ENCODE peak calls at places on chromosomes 2 and 18, in eight cellular contexts. W, S, A, D, U, C, H and K are unnamed samples.

GRCh38 chr2:167318581-167318980 is 430.3 kb downstream of the XIRP2 start:
- DNase-seq in W (no peak), S (no peak), A (no peak), D (no peak), U (no peak), C (no peak), H (no peak), K (no peak)

GRCh38 chr2:27351802-27352598 is 4.6 kb downstream of the GTF3C2 start:
- DNase-seq in W (no peak), S (no peak), A (no peak), D (no peak), U (no peak), C (no peak), H (no peak), K (no peak)

GRCh38 chr2:79862756-79863155 is 349.9 kb downstream of the CTNNA2 start:
- DNase-seq in W (no peak), S (no peak), A (no peak), D (no peak), U (no peak), C (no peak), H (no peak), K (no peak)

GRCh38 chr18:35205199-35205712 is 35.6 kb upstream of the ZNF397 start:
- DNase-seq in W (no peak), S (no peak), A (no peak), D (no peak), U (no peak), C (no peak), H (no peak), K (no peak)

GRCh38 chr2:132632000-132632649 is 37.9 kb downstream of the LYPD1 start:
- DNase-seq in W (no peak), S (no peak), A (no peak), D (no peak), U (peak), C (no peak), H (no peak), K (no peak)

GRCh38 chr18:32289480-32290075 is 99.7 kb downstream of the MEP1B start:
- DNase-seq in W (peak), S (peak), A (no peak), D (peak), U (peak), C (peak), H (peak), K (peak)

GRCh38 chr2:235745597-235745996 is 251.8 kb downstream of the AGAP1 start:
- DNase-seq in W (no peak), S (no peak), A (no peak), D (peak), U (peak), C (no peak), H (no peak), K (no peak)

GRCh38 chr2:120858764-120859525 is 123.3 kb downstream of the GLI2 start:
- DNase-seq in W (no peak), S (no peak), A (no peak), D (no peak), U (no peak), C (no peak), H (no peak), K (no peak)

GRCh38 chr18:55185391-55185790 is 226.1 kb upstream of the CCDC68 start:
- DNase-seq in W (no peak), S (no peak), A (no peak), D (peak), U (peak), C (no peak), H (no peak), K (no peak)

GRCh38 chr2:96540136-96540535 is 3.6 kb downstream of the ARID5A start:
- DNase-seq in W (no peak), S (no peak), A (no peak), D (peak), U (peak), C (no peak), H (no peak), K (no peak)

GRCh38 chr2:237130562-237131421 is 45.1 kb downstream of the COPS8 start:
- DNase-seq in W (no peak), S (no peak), A (no peak), D (no peak), U (no peak), C (no peak), H (no peak), K (no peak)

GRCh38 chr2:30776831-30777652 is 30.2 kb downstream of the CAPN13 start:
- DNase-seq in W (no peak), S (no peak), A (no peak), D (no peak), U (no peak), C (no peak), H (no peak), K (no peak)

GRCh38 chr2:239710953-239711861 is 310.4 kb upstream of the HDAC4 start:
- DNase-seq in W (no peak), S (no peak), A (no peak), D (no peak), U (no peak), C (no peak), H (no peak), K (no peak)

GRCh38 chr2:120470041-120470716 is 124.2 kb downstream of the INHBB start:
- DNase-seq in W (no peak), S (peak), A (peak), D (peak), U (peak), C (no peak), H (peak), K (peak)

GRCh38 chr2:241070811-241071676 is 31.0 kb downstream of the MTERF4 start:
- DNase-seq in W (no peak), S (no peak), A (no peak), D (no peak), U (no peak), C (no peak), H (no peak), K (no peak)

GRCh38 chr2:217551229-217551909 is 451.4 kb downstream of the TNS1 start:
- DNase-seq in W (no peak), S (peak), A (no peak), D (no peak), U (no peak), C (peak), H (no peak), K (no peak)

GRCh38 chr18:34794346-34794745 is 84.2 kb downstream of the DTNA start:
- DNase-seq in W (no peak), S (no peak), A (no peak), D (no peak), U (no peak), C (no peak), H (no peak), K (no peak)

GRCh38 chr2:80651435-80651834 is 346.9 kb upstream of the LRRTM1 start:
- DNase-seq in W (no peak), S (no peak), A (no peak), D (no peak), U (no peak), C (no peak), H (no peak), K (no peak)

GRCh38 chr2:173612354-173612753 is 257.7 kb downstream of the CDCA7 start:
- DNase-seq in W (no peak), S (no peak), A (no peak), D (no peak), U (no peak), C (no peak), H (no peak), K (no peak)

GRCh38 chr2:96891591-96892333 is 21.9 kb upstream of the SEMA4C start:
- DNase-seq in W (no peak), S (no peak), A (no peak), D (no peak), U (no peak), C (peak), H (no peak), K (no peak)

GRCh38 chr2:96118698-96119388 is 2.5 kb upstream of the ADRA2B start:
- DNase-seq in W (no peak), S (no peak), A (no peak), D (no peak), U (no peak), C (no peak), H (no peak), K (no peak)

GRCh38 chr2:127628767-127629614 is 17.0 kb upstream of the GPR17 start:
- DNase-seq in W (no peak), S (no peak), A (no peak), D (no peak), U (no peak), C (no peak), H (no peak), K (no peak)

GRCh38 chr18:70641156-70641775 is 352.4 kb downstream of the SOCS6 start:
- DNase-seq in W (no peak), S (no peak), A (no peak), D (no peak), U (no peak), C (no peak), H (no peak), K (no peak)

GRCh38 chr2:38740851-38741541 is 10.2 kb downstream of the SRSF7 start:
- DNase-seq in W (no peak), S (no peak), A (no peak), D (peak), U (peak), C (peak), H (no peak), K (no peak)

GRCh38 chr2:238720232-238720672 is 127.6 kb upstream of the TWIST2 start:
- DNase-seq in W (peak), S (no peak), A (peak), D (peak), U (peak), C (no peak), H (peak), K (peak)

GRCh38 chr2:99337931-99338580 is 867 bp downstream of the EIF5B start:
- DNase-seq in W (peak), S (no peak), A (no peak), D (peak), U (peak), C (peak), H (no peak), K (no peak)

GRCh38 chr18:79548077-79548450 is 131.5 kb upstream of the CTDP1 start:
- DNase-seq in W (no peak), S (no peak), A (no peak), D (no peak), U (no peak), C (no peak), H (no peak), K (no peak)

GRCh38 chr2:17611036-17611435 is 70.5 kb downstream of the VSNL1 start:
- DNase-seq in W (no peak), S (no peak), A (no peak), D (no peak), U (no peak), C (no peak), H (no peak), K (no peak)

GRCh38 chr2:140565756-140566155 is 1565.1 kb downstream of the LRP1B start:
- DNase-seq in W (no peak), S (no peak), A (no peak), D (no peak), U (no peak), C (no peak), H (no peak), K (no peak)

GRCh38 chr2:148201075-148202004 is 180.4 kb downstream of the MBD5 start:
- DNase-seq in W (no peak), S (no peak), A (no peak), D (peak), U (peak), C (peak), H (peak), K (peak)

GRCh38 chr18:11219571-11219970 is 70.2 kb upstream of the PIEZO2 start:
- DNase-seq in W (no peak), S (no peak), A (no peak), D (no peak), U (peak), C (no peak), H (no peak), K (no peak)

GRCh38 chr2:54776494-54776893 is 53.0 kb downstream of the EML6 start:
- DNase-seq in W (no peak), S (no peak), A (no peak), D (no peak), U (no peak), C (no peak), H (no peak), K (no peak)

GRCh38 chr18:57051019-57051418 is 95.9 kb upstream of the BOD1L2 start:
- DNase-seq in W (no peak), S (no peak), A (no peak), D (no peak), U (no peak), C (no peak), H (no peak), K (no peak)

GRCh38 chr2:10267551-10268465 is 34.9 kb upstream of the HPCAL1 start:
- DNase-seq in W (no peak), S (no peak), A (no peak), D (no peak), U (no peak), C (no peak), H (no peak), K (no peak)
- TF ChIP-seq CTCF in W (no peak), S (no peak), A (no peak), D (no peak), U (no peak), C (no peak), H (no peak), K (no peak)

GRCh38 chr2:86105252-86105968 is at the start of gene POLR1A:
- DNase-seq in W (peak), S (peak), A (peak), D (peak), U (peak), C (peak), H (peak), K (peak)
- TF ChIP-seq CTCF in W (no peak), S (peak), A (no peak), D (peak), U (peak), C (peak), H (peak), K (no peak)

GRCh38 chr2:26314243-26314642 is 31.7 kb upstream of the SELENOI start:
- DNase-seq in W (no peak), S (no peak), A (no peak), D (no peak), U (no peak), C (no peak), H (no peak), K (no peak)
- TF ChIP-seq CTCF in W (no peak), S (no peak), A (no peak), D (peak), U (no peak), C (no peak), H (no peak), K (no peak)

GRCh38 chr2:100383954-100384353 is 33.5 kb downstream of the CHST10 start:
- DNase-seq in W (no peak), S (no peak), A (no peak), D (no peak), U (no peak), C (no peak), H (no peak), K (no peak)
- TF ChIP-seq CTCF in W (no peak), S (no peak), A (no peak), D (no peak), U (no peak), C (no peak), H (no peak), K (no peak)

DNA sequence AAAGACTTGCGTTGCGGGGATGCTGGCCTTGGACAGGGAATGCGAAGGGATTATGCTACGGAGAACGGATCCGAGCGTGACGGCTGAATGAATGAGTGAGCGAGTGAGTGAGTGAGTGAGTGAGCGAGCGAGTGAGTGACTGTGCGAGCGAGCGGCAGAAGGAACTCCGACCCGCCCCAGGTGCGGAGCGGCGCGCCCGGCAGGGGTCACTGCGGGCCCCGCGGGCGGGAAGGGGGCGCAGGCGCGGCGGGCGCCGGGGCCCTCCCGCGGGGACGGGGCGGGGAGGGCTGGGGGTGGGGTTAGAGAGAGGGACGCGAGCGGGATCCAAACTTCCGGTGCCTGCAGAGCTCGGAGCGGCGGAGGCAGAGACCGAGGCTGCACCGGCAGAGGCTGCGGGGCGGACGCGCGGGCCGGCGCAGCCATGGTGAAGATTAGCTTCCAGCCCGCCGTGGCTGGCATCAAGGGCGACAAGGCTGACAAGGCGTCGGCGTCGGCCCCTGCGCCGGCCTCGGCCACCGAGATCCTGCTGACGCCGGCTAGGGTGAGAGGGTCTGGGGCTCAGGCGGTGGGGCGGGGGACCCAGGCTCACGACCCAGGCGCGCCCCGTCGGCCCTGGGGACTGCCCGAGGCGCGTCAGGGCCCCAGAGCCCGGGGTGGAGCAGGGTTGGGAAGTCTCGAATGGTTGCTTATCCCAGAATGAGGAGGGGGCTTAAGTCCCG is at the start of gene ITM2C:
- DNase-seq in W (peak), S (peak), A (no peak), D (peak), U (peak), C (peak), H (no peak), K (peak)
- TF ChIP-seq CTCF in W (peak), S (peak), A (no peak), D (peak), U (peak), C (peak), H (peak), K (peak)

DNA sequence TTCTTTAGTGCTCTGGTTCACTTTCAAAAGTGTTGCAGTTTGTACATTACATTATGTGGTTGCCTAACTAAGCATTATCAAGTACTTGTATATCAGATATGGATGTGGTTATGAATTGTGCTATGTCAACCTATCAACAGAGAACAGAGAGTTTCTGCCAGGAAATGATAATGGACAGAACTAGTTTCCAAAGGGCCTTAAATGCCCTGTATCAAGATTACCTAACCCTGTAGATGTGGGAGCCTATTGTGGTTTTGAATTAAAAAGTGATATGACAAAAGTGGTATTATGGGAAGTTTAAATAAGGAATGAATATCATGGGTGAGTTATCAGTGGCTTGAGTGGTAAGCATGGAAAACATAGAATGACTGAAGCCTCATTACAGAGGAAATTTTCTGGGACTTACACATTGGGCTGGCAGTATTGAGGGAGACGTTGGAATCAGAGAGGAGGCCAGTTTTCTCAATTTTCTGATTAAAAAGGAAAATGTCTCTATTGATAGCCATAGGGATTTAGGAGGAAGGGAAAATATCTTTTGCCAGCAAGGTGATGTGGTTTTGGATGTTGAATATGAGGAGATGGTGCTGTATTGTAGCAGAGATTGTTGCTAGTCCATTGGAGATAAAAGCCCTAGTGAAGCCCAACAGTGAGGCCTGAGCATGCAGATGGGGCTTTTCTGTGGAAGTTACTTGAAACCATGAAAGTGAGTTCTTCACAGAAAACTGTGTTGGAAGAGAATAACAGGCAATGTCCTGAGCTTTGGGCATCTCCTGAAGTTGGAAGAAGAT is 140.7 kb downstream of the TTC27 start:
- DNase-seq in W (no peak), S (no peak), A (no peak), D (no peak), U (no peak), C (no peak), H (no peak), K (no peak)
- TF ChIP-seq CTCF in W (no peak), S (no peak), A (no peak), D (no peak), U (no peak), C (no peak), H (no peak), K (no peak)

GRCh38 chr18:76162886-76163285 is 332.2 kb downstream of the ZNF516 start:
- DNase-seq in W (no peak), S (no peak), A (no peak), D (no peak), U (no peak), C (no peak), H (no peak), K (no peak)

GRCh38 chr18:76167440-76167839 is 327.6 kb downstream of the ZNF516 start:
- DNase-seq in W (no peak), S (no peak), A (no peak), D (no peak), U (no peak), C (no peak), H (no peak), K (no peak)

DNA sequence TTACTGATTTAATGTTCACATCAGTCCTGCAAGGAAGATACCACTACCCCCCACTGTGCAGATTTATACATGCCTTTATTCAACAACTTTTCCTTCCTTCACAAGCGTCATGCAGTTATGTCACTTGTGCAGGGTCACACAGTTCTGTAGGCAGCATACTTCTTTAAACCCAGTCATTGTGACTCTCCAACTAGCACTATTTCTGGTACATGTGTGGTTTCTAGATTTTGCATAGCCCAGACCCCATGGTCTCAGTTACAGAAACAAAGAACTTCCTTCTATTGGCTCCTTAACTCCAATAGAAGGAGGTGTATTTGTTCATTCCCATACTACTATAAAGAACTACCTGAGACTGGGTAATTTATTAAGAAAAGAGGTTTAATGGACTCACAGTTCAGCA is 333.1 kb downstream of the ZNF516 start:
- DNase-seq in W (no peak), S (no peak), A (no peak), D (no peak), U (no peak), C (no peak), H (no peak), K (no peak)
- TF ChIP-seq CTCF in W (no peak), S (no peak), A (no peak), D (no peak), U (no peak), C (no peak), H (no peak), K (no peak)

GRCh38 chr18:62658028-62658427 is 57.3 kb upstream of the PHLPP1 start:
- DNase-seq in W (no peak), S (no peak), A (no peak), D (no peak), U (peak), C (no peak), H (no peak), K (no peak)

GRCh38 chr18:62655520-62656219 is 59.7 kb upstream of the PHLPP1 start:
- DNase-seq in W (no peak), S (no peak), A (no peak), D (no peak), U (no peak), C (no peak), H (no peak), K (no peak)

GRCh38 chr18:62662799-62663173 is 52.6 kb upstream of the PHLPP1 start:
- DNase-seq in W (no peak), S (no peak), A (no peak), D (no peak), U (no peak), C (no peak), H (no peak), K (no peak)

GRCh38 chr18:62660741-62661140 is 54.6 kb upstream of the PHLPP1 start:
- DNase-seq in W (no peak), S (no peak), A (no peak), D (no peak), U (peak), C (no peak), H (no peak), K (no peak)

GRCh38 chr18:62659698-62660097 is 55.6 kb upstream of the PHLPP1 start:
- DNase-seq in W (no peak), S (no peak), A (no peak), D (no peak), U (no peak), C (no peak), H (no peak), K (no peak)
- TF ChIP-seq CTCF in W (no peak), S (no peak), A (no peak), D (no peak), U (no peak), C (no peak), H (no peak), K (no peak)

GRCh38 chr2:119352357-119352756 is 14.3 kb downstream of the C2orf76 start:
- DNase-seq in W (peak), S (no peak), A (no peak), D (peak), U (no peak), C (peak), H (no peak), K (no peak)
- TF ChIP-seq CTCF in W (no peak), S (no peak), A (no peak), D (no peak), U (no peak), C (no peak), H (no peak), K (no peak)